ENCODE peak calls at places on chromosomes 3 and 15, in five cellular contexts. T, V, Y, O and F are unnamed samples. For H3K9me3, the result is how much of the 10 kb centered on the place peaks cover.

GRCh38 chr3:102532901-102533300 is 98.1 kb downstream of the ZPLD1 start:
- DNase-seq in V (no peak), T (peak), O (no peak), Y (no peak), F (no peak)

GRCh38 chr3:148158210-148158609 is 539.5 kb upstream of the AGTR1 start:
- DNase-seq in Y (no peak), T (no peak), O (no peak), V (no peak), F (no peak)

GRCh38 chr3:178684881-178685590 is 148.8 kb downstream of the KCNMB2 start:
- DNase-seq in T (no peak), Y (no peak), O (no peak), V (no peak), F (no peak)

GRCh38 chr3:77042892-77043291 is 3.0 kb downstream of the ROBO2 start:
- DNase-seq in Y (no peak), V (no peak), T (no peak), O (no peak), F (no peak)

GRCh38 chr3:112175037-112175436 is 42.0 kb upstream of the GCSAM start:
- DNase-seq in T (no peak), Y (no peak), O (no peak), V (no peak), F (no peak)

GRCh38 chr15:79973445-79974180 is 2.6 kb upstream of the BCL2A1 start:
- DNase-seq in O (no peak), T (no peak), Y (no peak), V (no peak), F (no peak)

GRCh38 chr3:179973931-179974361 is 62.8 kb downstream of the PEX5L start:
- DNase-seq in Y (no peak), O (no peak), V (no peak), T (no peak), F (no peak)

GRCh38 chr3:103337179-103337845 is 902.5 kb downstream of the ZPLD1 start:
- DNase-seq in O (no peak), Y (no peak), T (no peak), V (no peak), F (no peak)

GRCh38 chr3:151538706-151539403 is 78.0 kb upstream of the IGSF10 start:
- DNase-seq in T (no peak), Y (no peak), V (no peak), O (no peak), F (no peak)

GRCh38 chr15:83372434-83372873 is 74.7 kb upstream of the SH3GL3 start:
- DNase-seq in V (peak), O (no peak), T (no peak), Y (no peak), F (no peak)

GRCh38 chr3:27224197-27224596 is 145.0 kb downstream of the NEK10 start:
- DNase-seq in Y (no peak), O (no peak), T (no peak), V (no peak), F (no peak)

GRCh38 chr3:157362348-157362747 is 74.3 kb upstream of the PTX3 start:
- DNase-seq in T (no peak), O (no peak), Y (no peak), V (no peak), F (no peak)

GRCh38 chr3:152399374-152399773 is 130.6 kb downstream of the MBNL1 start:
- DNase-seq in Y (no peak), O (no peak), T (no peak), V (no peak), F (no peak)

GRCh38 chr3:127045435-127046045 is 62.6 kb downstream of the PLXNA1 start:
- DNase-seq in T (no peak), Y (no peak), V (no peak), O (no peak), F (no peak)

GRCh38 chr15:41160639-41161315 is 44.7 kb upstream of the INO80 start:
- DNase-seq in Y (no peak), V (no peak), T (no peak), O (no peak), F (no peak)

GRCh38 chr3:39447637-39448483 is 19.6 kb upstream of the MOBP start:
- DNase-seq in V (peak), Y (peak), O (no peak), T (peak), F (no peak)

GRCh38 chr15:44883219-44883900 is 73.1 kb upstream of the TERB2 start:
- DNase-seq in Y (no peak), O (no peak), V (no peak), T (no peak), F (no peak)

GRCh38 chr3:197125601-197126000 is 96.0 kb upstream of the MELTF start:
- DNase-seq in O (no peak), V (no peak), Y (no peak), T (no peak), F (no peak)

GRCh38 chr3:65642903-65643302 is 395.8 kb downstream of the MAGI1 start:
- DNase-seq in T (no peak), O (no peak), Y (no peak), V (no peak), F (no peak)

GRCh38 chr3:121722346-121722745 is 27.2 kb downstream of the GOLGB1 start:
- DNase-seq in T (no peak), V (no peak), Y (no peak), O (no peak), F (no peak)

GRCh38 chr3:30073622-30074021 is 532.8 kb upstream of the TGFBR2 start:
- DNase-seq in O (no peak), V (no peak), Y (peak), T (no peak), F (no peak)

GRCh38 chr15:95684693-95685115 is 645.8 kb upstream of the NR2F2 start:
- DNase-seq in T (no peak), Y (no peak), V (no peak), O (no peak), F (no peak)

GRCh38 chr3:40265181-40265580 is 44.3 kb upstream of the EIF1B start:
- DNase-seq in T (no peak), V (no peak), Y (no peak), O (no peak), F (no peak)

GRCh38 chr3:151227438-151228290 is 24.6 kb upstream of the GPR171 start:
- DNase-seq in T (peak), Y (peak), O (peak), V (no peak), F (peak)

GRCh38 chr15:59005579-59005978 is 18.1 kb downstream of the RNF111 start:
- DNase-seq in T (no peak), V (no peak), Y (no peak), O (no peak), F (no peak)

GRCh38 chr3:71647751-71648150 is 64.2 kb upstream of the FOXP1 start:
- DNase-seq in O (no peak), V (no peak), T (no peak), Y (no peak), F (no peak)

GRCh38 chr3:4196748-4197147 is 106.4 kb upstream of the SETMAR start:
- DNase-seq in T (no peak), O (no peak), Y (no peak), V (no peak), F (no peak)

GRCh38 chr3:187994221-187995085 is 159.5 kb upstream of the LPP start:
- DNase-seq in V (no peak), O (no peak), T (peak), Y (no peak), F (no peak)

GRCh38 chr3:168517514-168518071 is 421.9 kb upstream of the GOLIM4 start:
- DNase-seq in V (no peak), T (no peak), O (no peak), Y (no peak), F (no peak)

GRCh38 chr15:56232058-56232457 is 11.6 kb downstream of the RFX7 start:
- DNase-seq in V (no peak), O (no peak), T (no peak), Y (no peak), F (no peak)
- H3K9me3 ChIP-seq in V (under half), O (under half), T (under half), Y (under half), F (under half)

GRCh38 chr15:55197719-55198118 is 978 bp upstream of the RSL24D1 start:
- DNase-seq in O (no peak), Y (no peak), V (no peak), T (no peak), F (no peak)
- H3K27ac ChIP-seq in O (peak), Y (peak), V (peak), T (peak), F (no peak)

GRCh38 chr15:52651114-52651513 is 28.1 kb downstream of the ATOSA start:
- DNase-seq in V (no peak), T (no peak), Y (no peak), O (no peak), F (no peak)
- H3K4me3 ChIP-seq in V (peak), T (no peak), Y (peak), O (no peak), F (no peak)

GRCh38 chr15:89860851-89861360 is 32.9 kb downstream of the AP3S2 start:
- DNase-seq in T (no peak), Y (no peak), O (no peak), V (no peak), F (no peak)

GRCh38 chr15:89858661-89859458 is 34.9 kb downstream of the AP3S2 start:
- DNase-seq in Y (no peak), O (no peak), T (no peak), V (no peak), F (no peak)

GRCh38 chr15:89860446-89860845 is 33.3 kb downstream of the AP3S2 start:
- DNase-seq in T (no peak), V (no peak), O (no peak), Y (no peak), F (no peak)

GRCh38 chr15:89864958-89865739 is 28.6 kb downstream of the AP3S2 start:
- DNase-seq in V (no peak), O (no peak), Y (no peak), T (no peak), F (no peak)

GRCh38 chr15:89863918-89864317 is 29.9 kb downstream of the AP3S2 start:
- DNase-seq in V (no peak), O (no peak), Y (no peak), T (no peak), F (no peak)
- H3K9me3 ChIP-seq in V (under half), O (under half), Y (under half), T (under half), F (under half)

DNA sequence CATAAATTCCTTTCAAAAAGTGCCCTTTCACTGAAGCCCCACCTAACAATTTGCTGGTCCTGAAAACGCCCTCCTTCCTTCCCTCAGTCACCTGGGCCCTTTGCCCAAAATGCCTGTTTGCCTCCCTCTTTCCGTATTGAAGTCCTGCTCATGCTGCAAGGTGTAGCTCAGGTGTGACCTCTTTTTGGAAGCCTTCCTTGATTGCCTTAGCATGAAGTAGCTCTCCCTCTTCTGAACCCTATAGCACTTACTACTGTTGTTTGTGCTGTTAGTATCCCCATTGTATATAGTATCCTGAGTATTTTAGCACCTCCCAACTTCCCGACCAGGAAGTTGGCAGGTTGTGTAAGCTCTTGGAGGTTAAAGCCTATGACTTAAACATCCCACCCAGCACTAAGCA is 1.7 kb downstream of the PLS1 start:
- DNase-seq in T (no peak), O (no peak), Y (peak), V (no peak), F (no peak)
- H3K27ac ChIP-seq in T (no peak), O (no peak), Y (peak), V (no peak), F (no peak)

DNA sequence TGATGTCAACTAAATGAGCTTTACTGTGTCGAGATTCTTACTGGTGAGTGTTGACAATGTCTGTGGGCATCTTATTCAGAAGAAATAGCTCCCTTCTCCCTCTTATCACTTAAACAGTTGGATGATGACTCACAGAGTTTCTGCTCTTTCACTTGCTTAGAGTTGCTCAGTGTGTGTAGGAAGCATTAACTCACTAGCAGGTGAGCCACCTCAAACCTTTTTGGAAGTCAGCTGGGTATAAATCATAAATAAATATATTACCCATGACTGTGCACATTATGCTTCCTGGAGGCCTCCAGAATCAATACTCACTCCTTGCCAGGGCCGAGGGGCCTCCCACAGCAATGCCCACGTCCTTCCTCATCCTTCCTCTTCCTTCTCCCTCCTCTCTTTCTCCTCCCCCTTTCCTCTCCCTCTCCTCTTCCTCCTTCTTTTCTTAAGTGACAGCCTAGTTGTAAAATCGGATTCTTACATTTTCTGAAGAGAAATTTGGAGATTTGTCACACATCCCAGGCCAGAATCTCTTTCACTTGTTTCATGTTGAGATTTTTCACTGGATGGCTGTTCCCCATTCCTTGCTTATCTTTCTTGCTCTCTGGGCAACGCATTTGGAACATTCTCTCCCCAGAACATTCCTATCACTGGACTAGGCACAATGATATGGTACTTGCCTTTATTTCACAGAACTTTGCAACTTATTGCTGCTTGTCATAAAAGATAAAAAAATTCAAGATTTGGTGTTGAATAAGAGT is 17.5 kb downstream of the SHC4 start:
- DNase-seq in T (no peak), Y (no peak), V (no peak), O (no peak), F (no peak)
- H3K4me3 ChIP-seq in T (no peak), Y (no peak), V (no peak), O (no peak), F (no peak)